ENCODE peak calls at places on chromosomes 3 and 15, in nine cellular contexts. One of them, this sample, is unnamed.

GRCh38 chr3:171446801-171447578 is 13.2 kb downstream of the TNIK start:
- DNase-seq in RWPE2: no peak
- DNase-seq in breast epithelium: no peak
- DNase-seq in brain microvascular endothelial cell: peak
- DNase-seq in AG04450: peak
- DNase-seq in neural progenitor cell: no peak
- DNase-seq in heart right ventricle: no peak
- DNase-seq in ovary: no peak
- DNase-seq in left ventricle myocardium inferior: no peak
- DNase-seq in this sample: peak

GRCh38 chr15:39919396-39919739 is 698 bp downstream of the GPR176 start:
- DNase-seq in RWPE2: no peak
- DNase-seq in breast epithelium: no peak
- DNase-seq in brain microvascular endothelial cell: no peak
- DNase-seq in AG04450: no peak
- DNase-seq in neural progenitor cell: peak
- DNase-seq in heart right ventricle: no peak
- DNase-seq in ovary: no peak
- DNase-seq in left ventricle myocardium inferior: no peak
- DNase-seq in this sample: no peak

GRCh38 chr15:63995789-63996188 is 50.5 kb downstream of the DAPK2 start:
- DNase-seq in RWPE2: no peak
- DNase-seq in breast epithelium: no peak
- DNase-seq in brain microvascular endothelial cell: no peak
- DNase-seq in AG04450: no peak
- DNase-seq in neural progenitor cell: no peak
- DNase-seq in heart right ventricle: no peak
- DNase-seq in ovary: no peak
- DNase-seq in left ventricle myocardium inferior: no peak
- DNase-seq in this sample: no peak

GRCh38 chr15:51737538-51738305 is at the start of gene LYSMD2:
- DNase-seq in RWPE2: peak
- DNase-seq in breast epithelium: peak
- DNase-seq in brain microvascular endothelial cell: peak
- DNase-seq in AG04450: no peak
- DNase-seq in neural progenitor cell: peak
- DNase-seq in heart right ventricle: peak
- DNase-seq in ovary: peak
- DNase-seq in left ventricle myocardium inferior: peak
- DNase-seq in this sample: no peak

GRCh38 chr3:134663646-134664456 is 13.0 kb upstream of the KY start:
- DNase-seq in RWPE2: no peak
- DNase-seq in breast epithelium: no peak
- DNase-seq in brain microvascular endothelial cell: peak
- DNase-seq in AG04450: no peak
- DNase-seq in neural progenitor cell: no peak
- DNase-seq in heart right ventricle: no peak
- DNase-seq in ovary: no peak
- DNase-seq in left ventricle myocardium inferior: no peak
- DNase-seq in this sample: no peak

GRCh38 chr3:120263792-120264191 is 21.2 kb downstream of the GPR156 start:
- DNase-seq in RWPE2: no peak
- DNase-seq in breast epithelium: no peak
- DNase-seq in brain microvascular endothelial cell: no peak
- DNase-seq in AG04450: no peak
- DNase-seq in neural progenitor cell: no peak
- DNase-seq in heart right ventricle: no peak
- DNase-seq in ovary: no peak
- DNase-seq in left ventricle myocardium inferior: no peak
- DNase-seq in this sample: no peak

GRCh38 chr3:24259901-24260512 is 234.6 kb downstream of the THRB start:
- DNase-seq in RWPE2: no peak
- DNase-seq in breast epithelium: no peak
- DNase-seq in brain microvascular endothelial cell: peak
- DNase-seq in AG04450: no peak
- DNase-seq in neural progenitor cell: no peak
- DNase-seq in heart right ventricle: no peak
- DNase-seq in ovary: no peak
- DNase-seq in left ventricle myocardium inferior: no peak
- DNase-seq in this sample: no peak

GRCh38 chr3:123298903-123299302 is 97.2 kb downstream of the SEC22A start:
- DNase-seq in RWPE2: no peak
- DNase-seq in breast epithelium: no peak
- DNase-seq in brain microvascular endothelial cell: no peak
- DNase-seq in AG04450: no peak
- DNase-seq in neural progenitor cell: no peak
- DNase-seq in heart right ventricle: no peak
- DNase-seq in ovary: no peak
- DNase-seq in left ventricle myocardium inferior: no peak
- DNase-seq in this sample: no peak

GRCh38 chr3:23873941-23874340 is 42.8 kb downstream of the NKIRAS1 start:
- DNase-seq in RWPE2: no peak
- DNase-seq in breast epithelium: no peak
- DNase-seq in brain microvascular endothelial cell: no peak
- DNase-seq in AG04450: no peak
- DNase-seq in neural progenitor cell: no peak
- DNase-seq in heart right ventricle: no peak
- DNase-seq in ovary: no peak
- DNase-seq in left ventricle myocardium inferior: no peak
- DNase-seq in this sample: no peak

GRCh38 chr3:36911990-36912804 is 32.7 kb downstream of the TRANK1 start:
- DNase-seq in RWPE2: no peak
- DNase-seq in breast epithelium: no peak
- DNase-seq in brain microvascular endothelial cell: peak
- DNase-seq in AG04450: peak
- DNase-seq in neural progenitor cell: no peak
- DNase-seq in heart right ventricle: no peak
- DNase-seq in ovary: no peak
- DNase-seq in left ventricle myocardium inferior: no peak
- DNase-seq in this sample: peak

GRCh38 chr15:77901921-77902750 is 175.4 kb downstream of the TBC1D2B start:
- DNase-seq in RWPE2: peak
- DNase-seq in breast epithelium: no peak
- DNase-seq in brain microvascular endothelial cell: no peak
- DNase-seq in AG04450: no peak
- DNase-seq in neural progenitor cell: peak
- DNase-seq in heart right ventricle: no peak
- DNase-seq in ovary: no peak
- DNase-seq in left ventricle myocardium inferior: no peak
- DNase-seq in this sample: no peak

GRCh38 chr3:106167728-106168127 is 298.9 kb upstream of the CBLB start:
- DNase-seq in RWPE2: no peak
- DNase-seq in breast epithelium: no peak
- DNase-seq in brain microvascular endothelial cell: no peak
- DNase-seq in AG04450: no peak
- DNase-seq in neural progenitor cell: no peak
- DNase-seq in heart right ventricle: no peak
- DNase-seq in ovary: no peak
- DNase-seq in left ventricle myocardium inferior: no peak
- DNase-seq in this sample: no peak

GRCh38 chr15:78651007-78651406 is 10.0 kb upstream of the CHRNB4 start:
- DNase-seq in RWPE2: no peak
- DNase-seq in breast epithelium: no peak
- DNase-seq in brain microvascular endothelial cell: no peak
- DNase-seq in AG04450: no peak
- DNase-seq in neural progenitor cell: no peak
- DNase-seq in heart right ventricle: no peak
- DNase-seq in ovary: no peak
- DNase-seq in left ventricle myocardium inferior: no peak
- DNase-seq in this sample: no peak

DNA sequence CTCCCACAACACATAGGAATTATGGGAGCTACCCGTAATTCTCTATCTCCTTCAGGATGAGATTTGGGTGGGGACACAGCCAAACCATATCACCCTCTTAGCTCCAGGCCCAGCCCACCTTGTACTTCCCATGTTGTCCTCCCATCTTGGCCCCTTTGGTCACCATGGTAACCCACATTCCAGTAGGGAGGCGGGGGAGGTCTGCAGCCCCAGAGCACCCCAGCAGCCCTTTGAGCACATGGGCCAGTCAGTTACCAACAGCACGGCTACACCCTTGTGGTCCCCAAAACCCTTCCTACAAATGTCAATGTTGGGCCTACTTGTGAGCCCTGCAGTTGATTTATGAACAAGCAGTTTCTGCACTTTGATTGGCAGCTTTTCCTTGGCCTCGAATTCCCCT is 84.5 kb downstream of the LRRK1 start:
- DNase-seq in RWPE2: peak
- DNase-seq in breast epithelium: no peak
- DNase-seq in brain microvascular endothelial cell: no peak
- DNase-seq in AG04450: no peak
- DNase-seq in neural progenitor cell: no peak
- DNase-seq in heart right ventricle: no peak
- DNase-seq in ovary: no peak
- DNase-seq in left ventricle myocardium inferior: no peak
- DNase-seq in this sample: no peak
- H3K27ac ChIP-seq in RWPE2: no peak
- H3K27ac ChIP-seq in breast epithelium: no peak
- H3K27ac ChIP-seq in brain microvascular endothelial cell: no peak
- H3K27ac ChIP-seq in AG04450: no peak
- H3K27ac ChIP-seq in neural progenitor cell: no peak
- H3K27ac ChIP-seq in heart right ventricle: no peak
- H3K27ac ChIP-seq in ovary: no peak
- H3K27ac ChIP-seq in left ventricle myocardium inferior: no peak
- H3K27ac ChIP-seq in this sample: no peak

GRCh38 chr15:82572311-82572710 is 32.1 kb upstream of the RPS17 start:
- DNase-seq in RWPE2: no peak
- DNase-seq in breast epithelium: no peak
- DNase-seq in brain microvascular endothelial cell: no peak
- DNase-seq in AG04450: no peak
- DNase-seq in neural progenitor cell: no peak
- DNase-seq in heart right ventricle: no peak
- DNase-seq in ovary: peak
- DNase-seq in left ventricle myocardium inferior: no peak
- DNase-seq in this sample: no peak

GRCh38 chr15:82572986-82573385 is 32.7 kb upstream of the RPS17 start:
- DNase-seq in RWPE2: no peak
- DNase-seq in breast epithelium: no peak
- DNase-seq in brain microvascular endothelial cell: no peak
- DNase-seq in AG04450: no peak
- DNase-seq in neural progenitor cell: no peak
- DNase-seq in heart right ventricle: no peak
- DNase-seq in ovary: no peak
- DNase-seq in left ventricle myocardium inferior: no peak
- DNase-seq in this sample: no peak

GRCh38 chr15:82570721-82571519 is 30.7 kb upstream of the RPS17 start:
- DNase-seq in RWPE2: no peak
- DNase-seq in breast epithelium: no peak
- DNase-seq in brain microvascular endothelial cell: no peak
- DNase-seq in AG04450: no peak
- DNase-seq in neural progenitor cell: peak
- DNase-seq in heart right ventricle: no peak
- DNase-seq in ovary: no peak
- DNase-seq in left ventricle myocardium inferior: no peak
- DNase-seq in this sample: no peak

GRCh38 chr15:82569834-82570233 is 29.6 kb upstream of the RPS17 start:
- DNase-seq in RWPE2: no peak
- DNase-seq in breast epithelium: no peak
- DNase-seq in brain microvascular endothelial cell: no peak
- DNase-seq in AG04450: no peak
- DNase-seq in neural progenitor cell: no peak
- DNase-seq in heart right ventricle: no peak
- DNase-seq in ovary: no peak
- DNase-seq in left ventricle myocardium inferior: no peak
- DNase-seq in this sample: no peak

DNA sequence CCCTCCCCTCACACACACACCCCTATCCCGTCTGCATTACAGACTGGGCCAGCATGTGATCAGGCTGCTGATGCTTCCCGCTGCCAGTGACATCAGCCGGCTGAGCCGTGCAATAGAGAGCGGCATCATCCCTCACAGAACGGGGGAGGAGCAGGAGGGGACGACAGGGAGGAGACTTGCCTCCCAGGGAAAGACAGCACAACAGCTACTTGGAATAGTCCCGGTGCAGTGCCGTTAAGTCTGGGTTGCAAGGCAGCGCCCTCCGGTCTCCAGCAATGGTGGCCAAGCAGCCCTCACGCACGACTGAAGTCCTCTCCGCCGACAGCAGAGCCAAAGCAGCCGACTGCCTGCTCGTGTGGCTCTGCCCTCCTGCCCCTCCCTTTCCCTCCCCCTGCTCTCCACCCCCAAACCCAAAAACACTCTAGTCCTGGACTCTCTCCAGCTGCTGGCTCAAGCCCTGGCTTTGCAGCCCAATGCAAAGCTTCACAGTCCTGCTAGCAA is 31.5 kb upstream of the RPS17 start:
- DNase-seq in RWPE2: no peak
- DNase-seq in breast epithelium: peak
- DNase-seq in brain microvascular endothelial cell: peak
- DNase-seq in AG04450: peak
- DNase-seq in neural progenitor cell: peak
- DNase-seq in heart right ventricle: peak
- DNase-seq in ovary: peak
- DNase-seq in left ventricle myocardium inferior: peak
- DNase-seq in this sample: no peak
- H3K27ac ChIP-seq in RWPE2: no peak
- H3K27ac ChIP-seq in breast epithelium: peak
- H3K27ac ChIP-seq in brain microvascular endothelial cell: no peak
- H3K27ac ChIP-seq in AG04450: peak
- H3K27ac ChIP-seq in neural progenitor cell: no peak
- H3K27ac ChIP-seq in heart right ventricle: peak
- H3K27ac ChIP-seq in ovary: peak
- H3K27ac ChIP-seq in left ventricle myocardium inferior: peak
- H3K27ac ChIP-seq in this sample: no peak

GRCh38 chr15:74530771-74531143 is 10.3 kb upstream of the ARID3B start:
- DNase-seq in RWPE2: no peak
- DNase-seq in breast epithelium: no peak
- DNase-seq in brain microvascular endothelial cell: no peak
- DNase-seq in AG04450: no peak
- DNase-seq in neural progenitor cell: no peak
- DNase-seq in heart right ventricle: no peak
- DNase-seq in ovary: no peak
- DNase-seq in left ventricle myocardium inferior: no peak
- DNase-seq in this sample: no peak
- H3K27ac ChIP-seq in RWPE2: peak
- H3K27ac ChIP-seq in breast epithelium: no peak
- H3K27ac ChIP-seq in brain microvascular endothelial cell: peak
- H3K27ac ChIP-seq in AG04450: peak
- H3K27ac ChIP-seq in neural progenitor cell: no peak
- H3K27ac ChIP-seq in heart right ventricle: no peak
- H3K27ac ChIP-seq in ovary: no peak
- H3K27ac ChIP-seq in left ventricle myocardium inferior: no peak
- H3K27ac ChIP-seq in this sample: peak

DNA sequence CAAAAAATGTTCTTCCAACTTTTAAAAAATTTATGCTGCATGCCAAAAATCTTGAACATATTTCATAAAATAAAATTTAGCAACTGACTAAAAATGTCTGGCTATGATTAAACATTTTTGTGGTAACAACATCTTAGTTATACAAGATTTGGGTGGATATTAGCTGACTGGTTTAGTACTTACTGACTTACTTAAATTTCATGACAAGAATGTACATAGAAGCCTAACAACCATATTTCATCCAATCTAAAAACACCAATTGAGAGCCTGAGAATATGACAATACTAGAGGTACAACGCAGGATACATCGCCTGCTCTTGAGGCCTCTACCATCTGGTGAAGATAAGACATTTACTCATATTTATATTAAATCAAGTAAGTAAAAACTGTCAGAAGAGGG is 34.6 kb downstream of the GNB4 start:
- DNase-seq in RWPE2: no peak
- DNase-seq in breast epithelium: no peak
- DNase-seq in brain microvascular endothelial cell: no peak
- DNase-seq in AG04450: no peak
- DNase-seq in neural progenitor cell: no peak
- DNase-seq in heart right ventricle: no peak
- DNase-seq in ovary: no peak
- DNase-seq in left ventricle myocardium inferior: no peak
- DNase-seq in this sample: no peak
- H3K27ac ChIP-seq in RWPE2: no peak
- H3K27ac ChIP-seq in breast epithelium: no peak
- H3K27ac ChIP-seq in brain microvascular endothelial cell: no peak
- H3K27ac ChIP-seq in AG04450: no peak
- H3K27ac ChIP-seq in neural progenitor cell: no peak
- H3K27ac ChIP-seq in heart right ventricle: peak
- H3K27ac ChIP-seq in ovary: no peak
- H3K27ac ChIP-seq in left ventricle myocardium inferior: no peak
- H3K27ac ChIP-seq in this sample: no peak